ENCODE peak calls at places on chromosomes 12 and 14, in four cellular contexts. F, U, I and W are unnamed samples.

GRCh38 chr12:105740970-105741725 is 397.6 kb downstream of the NUAK1 start:
- DNase-seq in F (no peak), U (peak), I (no peak), W (peak)

GRCh38 chr12:920676-921075 is 28.8 kb downstream of the RAD52 start:
- DNase-seq in U (no peak), F (no peak), I (no peak), W (no peak)

GRCh38 chr14:100862277-100862676 is 36.4 kb downstream of the MEG3 start:
- DNase-seq in F (no peak), I (no peak), U (peak), W (no peak)

GRCh38 chr14:51527073-51527472 is 124.6 kb upstream of the FRMD6 start:
- DNase-seq in F (no peak), U (peak), I (no peak), W (peak)

GRCh38 chr12:52369220-52369619 is 1.9 kb upstream of the KRT85 start:
- DNase-seq in F (no peak), U (no peak), I (no peak), W (no peak)

GRCh38 chr14:93976477-93977057 is at the start of gene ASB2:
- DNase-seq in U (peak), F (no peak), I (no peak), W (no peak)

GRCh38 chr14:23751591-23751990 is 115.4 kb downstream of the DHRS2 start:
- DNase-seq in F (no peak), I (no peak), U (no peak), W (no peak)

GRCh38 chr14:69559581-69560011 is 15.1 kb downstream of the CCDC177 start:
- DNase-seq in U (no peak), I (no peak), F (no peak), W (no peak)

GRCh38 chr12:119826661-119827435 is 50.3 kb downstream of the CIT start:
- DNase-seq in I (no peak), F (no peak), U (no peak), W (no peak)

GRCh38 chr14:75990297-75990696 is 4.7 kb downstream of the IFT43 start:
- DNase-seq in F (no peak), I (no peak), U (no peak), W (no peak)

GRCh38 chr12:53252349-53252916 is 15.7 kb upstream of the ESPL1 start:
- DNase-seq in F (peak), I (no peak), U (no peak), W (no peak)

GRCh38 chr12:58566599-58566998 is 353.7 kb downstream of the LRIG3 start:
- DNase-seq in I (no peak), U (peak), F (no peak), W (no peak)

GRCh38 chr14:64880382-64881121 is 845 bp upstream of the SPTB start:
- DNase-seq in U (no peak), F (no peak), I (peak), W (peak)

GRCh38 chr14:105944632-105945610 is 418.5 kb downstream of the TMEM121 start:
- DNase-seq in U (no peak), I (peak), F (peak), W (peak)

GRCh38 chr14:94354638-94355185 is 31.6 kb upstream of the SERPINA6 start:
- DNase-seq in I (no peak), U (no peak), F (no peak), W (no peak)

GRCh38 chr14:104659764-104660523 is 29.5 kb upstream of the INF2 start:
- DNase-seq in U (peak), I (no peak), F (no peak), W (no peak)

GRCh38 chr12:69687390-69687789 is 11.7 kb downstream of the BEST3 start:
- DNase-seq in F (no peak), U (no peak), I (no peak), W (no peak)

GRCh38 chr12:91935299-91935698 is 210.3 kb downstream of the BTG1 start:
- DNase-seq in I (no peak), U (no peak), F (no peak), W (no peak)

GRCh38 chr12:95216704-95217376 is 427 bp downstream of the FGD6 start:
- DNase-seq in F (no peak), I (no peak), U (no peak), W (no peak)

GRCh38 chr12:100515956-100516355 is 42.3 kb downstream of the NR1H4 start:
- DNase-seq in F (no peak), I (no peak), U (no peak), W (no peak)

GRCh38 chr12:716506-716905 is 35.9 kb upstream of the WNK1 start:
- DNase-seq in I (peak), F (no peak), U (no peak), W (no peak)

GRCh38 chr12:849192-849527 is 96.8 kb downstream of the WNK1 start:
- DNase-seq in U (no peak), F (no peak), I (no peak), W (no peak)

GRCh38 chr14:95360828-95361227 is 41.1 kb upstream of the CLMN start:
- DNase-seq in U (no peak), F (no peak), I (no peak), W (no peak)

GRCh38 chr14:68397371-68397779 is 395.5 kb downstream of the ZFP36L1 start:
- DNase-seq in U (no peak), I (no peak), F (no peak), W (no peak)

GRCh38 chr14:99245541-99246511 is 26.2 kb downstream of the BCL11B start:
- DNase-seq in F (no peak), I (no peak), U (no peak), W (no peak)

GRCh38 chr12:132385923-132386751 is 56.7 kb upstream of the GALNT9 start:
- DNase-seq in F (no peak), U (no peak), I (no peak), W (no peak)

GRCh38 chr14:103702497-103703432 is 12.5 kb downstream of the XRCC3 start:
- DNase-seq in F (no peak), U (no peak), I (no peak), W (no peak)

GRCh38 chr14:63134801-63135200 is 69.4 kb upstream of the RHOJ start:
- DNase-seq in I (no peak), F (no peak), U (peak), W (peak)

GRCh38 chr14:50560929-50561280 is 960 bp downstream of the ATL1 start:
- DNase-seq in F (peak), I (peak), U (peak), W (no peak)

GRCh38 chr12:50734409-50735263 is 29.3 kb upstream of the ATF1 start:
- DNase-seq in U (peak), F (peak), I (no peak), W (peak)

GRCh38 chr12:22286569-22286968 is 47.9 kb downstream of the ST8SIA1 start:
- DNase-seq in U (peak), I (no peak), F (no peak), W (no peak)